ENCODE peak calls at places on chromosomes 11 and 22, in five cellular contexts. D is adrenal gland; J is hepatocyte; G is uterus; M is CD4-positive, alpha-beta T cell. A is an unnamed sample.

GRCh38 chr11:14506532-14506931 is 6.9 kb upstream of the COPB1 start:
- DNase-seq in D (no peak), J (no peak), G (no peak), M (no peak), A (no peak)

GRCh38 chr11:1285316-1285744 is 24.1 kb downstream of the TOLLIP start:
- DNase-seq in D (no peak), J (no peak), G (no peak), M (no peak), A (no peak)

GRCh38 chr11:85685131-85685819 is 720 bp downstream of the CCDC89 start:
- DNase-seq in D (no peak), J (peak), G (peak), M (no peak), A (no peak)

GRCh38 chr11:25890626-25891250 is 441.2 kb upstream of the ANO3 start:
- DNase-seq in D (no peak), J (no peak), G (no peak), M (no peak), A (no peak)

GRCh38 chr11:2301631-2302272 is at the start of the genes C11orf21 and TSPAN32:
- DNase-seq in D (peak), J (peak), G (no peak), M (peak), A (no peak)

GRCh38 chr11:34158661-34159060 is 53.2 kb downstream of the NAT10 start:
- DNase-seq in D (no peak), J (no peak), G (no peak), M (no peak), A (no peak)

GRCh38 chr11:19953342-19953741 is 206.9 kb downstream of the DBX1 start:
- DNase-seq in D (no peak), J (peak), G (no peak), M (no peak), A (no peak)

GRCh38 chr11:87819141-87819540 is 356.1 kb downstream of the RAB38 start:
- DNase-seq in D (no peak), J (no peak), G (no peak), M (no peak), A (no peak)

GRCh38 chr11:287821-288327 is 1.1 kb upstream of the PGGHG start:
- DNase-seq in D (no peak), J (no peak), G (peak), M (peak), A (no peak)

GRCh38 chr11:115939104-115939503 is 434.9 kb upstream of the CADM1 start:
- DNase-seq in D (no peak), J (no peak), G (no peak), M (no peak), A (no peak)

GRCh38 chr22:36003972-36004674 is 24.5 kb downstream of the RBFOX2 start:
- DNase-seq in D (no peak), J (no peak), G (no peak), M (no peak), A (no peak)

GRCh38 chr11:75142714-75143419 is 8.0 kb upstream of the SLCO2B1 start:
- DNase-seq in D (peak), J (peak), G (peak), M (peak), A (peak)

GRCh38 chr11:119933164-119933563 is 204.2 kb upstream of the NECTIN1 start:
- DNase-seq in D (no peak), J (no peak), G (no peak), M (no peak), A (no peak)

GRCh38 chr11:130115218-130115617 is 44.4 kb upstream of the ST14 start:
- DNase-seq in D (no peak), J (no peak), G (no peak), M (no peak), A (no peak)

GRCh38 chr11:66015094-66015881 is 3.5 kb downstream of the CST6 start:
- DNase-seq in D (no peak), J (no peak), G (no peak), M (no peak), A (no peak)

GRCh38 chr11:72584933-72585597 is 89.2 kb downstream of the PDE2A start:
- DNase-seq in D (no peak), J (no peak), G (no peak), M (no peak), A (no peak)

GRCh38 chr22:17631076-17631565 is 2.6 kb upstream of the ATP6V1E1 start:
- DNase-seq in D (no peak), J (no peak), G (no peak), M (no peak), A (no peak)

GRCh38 chr11:76770642-76771445 is 12.3 kb upstream of the TSKU start:
- DNase-seq in D (no peak), J (peak), G (peak), M (no peak), A (no peak)

GRCh38 chr11:64396079-64396591 is 37.2 kb downstream of the RPS6KA4 start:
- DNase-seq in D (no peak), J (peak), G (no peak), M (no peak), A (no peak)

GRCh38 chr22:45893516-45893915 is 83.4 kb downstream of the WNT7B start:
- DNase-seq in D (no peak), J (no peak), G (no peak), M (no peak), A (no peak)

GRCh38 chr11:64186205-64187165 is 514 bp downstream of the STIP1 start:
- DNase-seq in D (peak), J (peak), G (no peak), M (no peak), A (no peak)

GRCh38 chr11:12802418-12803085 is 128.3 kb downstream of the TEAD1 start:
- DNase-seq in D (peak), J (peak), G (peak), M (no peak), A (peak)

GRCh38 chr11:61872935-61873565 is 18.3 kb downstream of the FADS3 start:
- DNase-seq in D (no peak), J (no peak), G (no peak), M (no peak), A (no peak)

GRCh38 chr11:68792400-68792955 is 41.2 kb upstream of the TESMIN start:
- DNase-seq in D (peak), J (peak), G (no peak), M (no peak), A (no peak)

GRCh38 chr22:42078469-42079318 is 806 bp upstream of the SMDT1 start:
- DNase-seq in D (peak), J (no peak), G (peak), M (no peak), A (no peak)

GRCh38 chr22:50304528-50305392 is 2.7 kb downstream of the PLXNB2 start:
- DNase-seq in D (no peak), J (peak), G (no peak), M (no peak), A (peak)

GRCh38 chr11:130522284-130522961 is 74.0 kb downstream of the ADAMTS15 start:
- DNase-seq in D (peak), J (peak), G (peak), M (no peak), A (peak)

GRCh38 chr11:1310772-1311468 is 1.5 kb upstream of the TOLLIP start:
- DNase-seq in D (no peak), J (no peak), G (no peak), M (peak), A (no peak)

GRCh38 chr11:15645201-15645600 is 530.5 kb downstream of the INSC start:
- DNase-seq in D (no peak), J (no peak), G (peak), M (no peak), A (no peak)

GRCh38 chr11:9347100-9347499 is 32.7 kb upstream of the TMEM41B start:
- DNase-seq in D (no peak), J (no peak), G (no peak), M (no peak), A (no peak)

GRCh38 chr11:614091-614582 is 1.6 kb downstream of the IRF7 start:
- DNase-seq in D (no peak), J (no peak), G (no peak), M (no peak), A (peak)

GRCh38 chr11:100498780-100499179 is 188.3 kb upstream of the ARHGAP42 start:
- DNase-seq in D (no peak), J (no peak), G (no peak), M (no peak), A (no peak)

GRCh38 chr11:82864268-82864667 is 36.0 kb downstream of the PRCP start:
- DNase-seq in D (peak), J (peak), G (peak), M (no peak), A (peak)

GRCh38 chr22:46947516-46948260 is 185.2 kb downstream of the TBC1D22A start:
- DNase-seq in D (no peak), J (no peak), G (no peak), M (no peak), A (no peak)

GRCh38 chr22:23565288-23565941 is 14.7 kb downstream of the IGLL1 start:
- DNase-seq in D (no peak), J (peak), G (no peak), M (peak), A (no peak)

GRCh38 chr11:80327971-80328614 is 887.3 kb upstream of the TENM4 start:
- DNase-seq in D (no peak), J (no peak), G (no peak), M (no peak), A (no peak)

GRCh38 chr11:86211619-86212018 is 32.9 kb upstream of the EED start:
- DNase-seq in D (no peak), J (no peak), G (no peak), M (no peak), A (no peak)

GRCh38 chr22:41341990-41342389 is 39.8 kb upstream of the TEF start:
- DNase-seq in D (no peak), J (no peak), G (no peak), M (no peak), A (no peak)

GRCh38 chr11:95680169-95680929 is 109.2 kb downstream of the FAM76B start:
- DNase-seq in D (no peak), J (peak), G (no peak), M (no peak), A (no peak)

GRCh38 chr22:38211556-38211955 is 9.8 kb downstream of the MAFF start:
- DNase-seq in D (no peak), J (no peak), G (no peak), M (no peak), A (no peak)

GRCh38 chr22:38215156-38216038 is 13.6 kb downstream of the MAFF start:
- DNase-seq in D (no peak), J (no peak), G (no peak), M (no peak), A (no peak)

GRCh38 chr22:38213319-38214247 is 11.8 kb downstream of the MAFF start:
- DNase-seq in D (no peak), J (no peak), G (no peak), M (no peak), A (no peak)

GRCh38 chr22:38212442-38212841 is 10.6 kb downstream of the MAFF start:
- DNase-seq in D (no peak), J (no peak), G (no peak), M (no peak), A (no peak)

GRCh38 chr22:38214248-38215056 is 12.7 kb downstream of the MAFF start:
- DNase-seq in D (peak), J (peak), G (peak), M (peak), A (no peak)
- TF ChIP-seq CTCF in D (no peak), J (peak), G (peak), M (no peak), A (no peak)

GRCh38 chr11:18012314-18012905 is 437 bp downstream of the SERGEF start:
- DNase-seq in D (peak), J (peak), G (peak), M (no peak), A (peak)

GRCh38 chr11:18012906-18013781 is at the start of gene SERGEF:
- DNase-seq in D (peak), J (peak), G (peak), M (peak), A (peak)

GRCh38 chr11:18010271-18010670 is 2.6 kb downstream of the SERGEF start:
- DNase-seq in D (no peak), J (no peak), G (no peak), M (no peak), A (no peak)

GRCh38 chr11:18011633-18012313 is 1.1 kb downstream of the SERGEF start:
- DNase-seq in D (no peak), J (no peak), G (no peak), M (no peak), A (no peak)

GRCh38 chr11:18010977-18011586 is 1.8 kb downstream of the SERGEF start:
- DNase-seq in D (no peak), J (no peak), G (no peak), M (no peak), A (no peak)
- H3K27ac ChIP-seq in D (no peak), J (no peak), G (no peak), M (peak), A (no peak)

GRCh38 chr11:26996056-26996455 is 2.1 kb downstream of the FIBIN start:
- DNase-seq in D (no peak), J (no peak), G (no peak), M (no peak), A (no peak)

GRCh38 chr11:26992031-26992541 is 1.8 kb upstream of the FIBIN start:
- DNase-seq in D (no peak), J (no peak), G (peak), M (no peak), A (peak)

GRCh38 chr11:26993965-26994446 is at the start of gene FIBIN:
- DNase-seq in D (no peak), J (peak), G (peak), M (no peak), A (peak)

DNA sequence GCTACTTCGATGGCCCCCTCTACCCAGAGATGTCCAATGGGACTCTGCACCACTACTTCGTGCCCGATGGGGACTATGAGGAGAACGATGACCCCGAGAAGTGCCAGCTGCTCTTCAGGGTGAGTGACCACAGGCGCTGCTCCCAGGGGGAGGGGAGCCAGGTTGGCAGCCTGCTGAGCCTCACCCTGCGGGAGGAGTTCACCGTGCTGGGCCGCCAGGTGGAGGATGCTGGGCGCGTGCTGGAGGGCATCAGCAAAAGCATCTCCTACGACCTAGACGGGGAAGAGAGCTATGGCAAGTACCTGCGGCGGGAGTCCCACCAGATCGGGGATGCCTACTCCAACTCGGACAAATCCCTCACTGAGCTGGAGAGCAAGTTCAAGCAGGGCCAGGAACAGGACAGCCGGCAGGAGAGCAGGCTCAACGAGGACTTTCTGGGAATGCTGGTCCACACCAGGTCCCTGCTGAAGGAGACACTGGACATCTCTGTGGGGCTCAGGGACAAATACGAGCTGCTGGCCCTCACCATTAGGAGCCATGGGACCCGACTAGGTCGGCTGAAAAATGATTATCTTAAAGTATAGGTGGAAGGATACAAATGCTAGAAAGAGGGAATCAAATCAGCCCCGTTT is 783 bp downstream of the FIBIN start:
- DNase-seq in D (no peak), J (no peak), G (peak), M (no peak), A (no peak)
- TF ChIP-seq CTCF in D (no peak), J (no peak), G (no peak), M (no peak), A (no peak)

GRCh38 chr22:37010976-37011375 is 8.3 kb downstream of the TST start:
- DNase-seq in D (no peak), J (no peak), G (no peak), M (no peak), A (no peak)

GRCh38 chr22:37012956-37013355 is 6.3 kb downstream of the TST start:
- DNase-seq in D (no peak), J (no peak), G (no peak), M (no peak), A (no peak)

GRCh38 chr22:37014415-37014806 is 4.8 kb downstream of the TST start:
- DNase-seq in D (no peak), J (no peak), G (no peak), M (no peak), A (no peak)

GRCh38 chr22:37011472-37011871 is 7.8 kb downstream of the TST start:
- DNase-seq in D (no peak), J (no peak), G (no peak), M (no peak), A (no peak)

DNA sequence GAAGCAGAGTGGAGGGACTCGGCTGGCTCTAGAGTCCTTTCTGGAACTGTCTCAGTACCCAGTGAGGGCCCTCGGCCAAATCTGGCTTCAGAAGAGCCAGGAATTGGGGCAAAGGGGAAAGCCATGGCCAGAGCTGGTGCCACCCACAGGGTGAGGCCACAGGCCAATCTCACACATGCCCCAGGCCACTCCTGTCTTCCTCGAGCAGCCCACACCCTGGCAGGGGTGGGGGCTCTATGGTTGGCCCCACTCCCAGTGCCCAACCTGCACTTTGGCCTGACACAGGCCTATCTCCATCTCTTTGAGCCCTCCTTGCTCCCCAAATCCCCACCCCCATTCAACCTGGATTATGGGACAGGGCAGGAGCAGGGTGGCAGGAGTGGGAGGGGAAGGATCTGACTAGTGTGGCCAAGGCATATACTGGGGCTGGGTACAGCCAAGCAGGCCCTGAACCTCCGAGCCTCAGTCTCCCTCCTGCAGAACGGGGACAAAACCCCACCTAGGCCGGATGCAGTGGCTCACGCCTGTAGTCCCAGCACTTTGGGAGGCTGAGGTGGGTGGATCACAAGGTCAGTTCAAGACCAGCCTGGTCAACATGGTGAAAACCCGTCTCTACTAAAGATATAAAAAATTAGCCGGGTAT is 6.9 kb downstream of the TST start:
- DNase-seq in D (peak), J (no peak), G (no peak), M (no peak), A (no peak)
- H3K27ac ChIP-seq in D (peak), J (no peak), G (no peak), M (no peak), A (peak)

DNA sequence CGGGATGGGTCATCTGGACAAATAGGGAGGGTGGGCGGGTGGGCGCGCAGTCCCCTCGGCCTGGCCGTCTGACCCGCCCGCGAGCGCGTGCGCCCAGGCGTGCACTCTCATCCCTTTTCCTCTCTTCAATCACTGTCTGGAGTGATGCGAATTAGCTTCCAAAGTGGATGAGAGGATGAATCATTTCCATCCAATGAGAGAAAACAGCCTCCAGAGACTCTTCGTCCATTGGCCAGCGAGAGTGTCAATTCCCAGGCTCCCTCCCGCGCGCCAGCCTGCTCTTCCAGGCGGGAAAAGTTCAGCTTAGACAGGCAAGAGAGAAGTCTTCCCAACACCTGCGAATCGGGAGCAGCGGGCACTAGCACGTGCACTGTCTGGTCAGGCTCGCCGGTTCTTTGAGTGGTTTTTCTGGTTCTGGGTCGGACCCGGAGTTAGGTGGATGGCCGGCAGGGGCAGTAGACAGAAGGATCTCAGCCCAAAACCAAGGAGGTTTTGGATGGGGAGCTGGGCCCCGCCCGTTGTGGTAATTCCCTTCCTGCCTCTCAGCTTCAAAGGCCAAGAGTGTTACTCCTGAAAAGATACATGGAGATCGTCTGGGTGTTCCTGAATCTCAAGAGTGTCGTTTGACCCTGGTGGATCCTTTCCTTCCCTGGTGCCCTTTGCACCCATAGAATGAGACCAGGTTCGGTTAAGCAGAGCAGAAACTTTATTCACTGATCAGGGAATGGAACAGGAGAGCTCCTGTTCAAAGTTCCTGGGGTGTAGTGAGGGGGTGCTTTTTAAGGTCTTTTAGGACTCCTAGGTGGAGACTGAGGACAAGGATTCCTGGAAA is 33.4 kb upstream of the GLYATL1 start:
- DNase-seq in D (peak), J (peak), G (no peak), M (no peak), A (peak)
- TF ChIP-seq CTCF in D (no peak), J (peak), G (no peak), M (no peak), A (no peak)